ENCODE peak calls at places on chromosomes 3 and 15, in five cellular contexts. T is heart left ventricle, U is psoas muscle, Q is GM23248, E is mucosa of descending colon. X is an unnamed sample. For H3K4me1, the result is how much of the 10 kb centered on the place peaks cover.

GRCh38 chr15:31344824-31345605 is 18.4 kb downstream of the KLF13 start:
- DNase-seq in T (peak), U (peak), Q (peak), E (peak), X (no peak)

GRCh38 chr15:89898628-89899302 is 5.0 kb upstream of the AP3S2 start:
- DNase-seq in T (no peak), U (peak), Q (peak), E (peak), X (no peak)

GRCh38 chr3:72152551-72153476 is 367.9 kb upstream of the PROK2 start:
- DNase-seq in T (peak), U (peak), Q (peak), E (peak), X (peak)

GRCh38 chr3:51946796-51947195 is 4.6 kb downstream of the PARP3 start:
- DNase-seq in T (no peak), U (no peak), Q (no peak), E (no peak), X (no peak)

GRCh38 chr3:88773766-88774165 is 333.7 kb upstream of the EPHA3 start:
- DNase-seq in T (no peak), U (no peak), Q (no peak), E (no peak), X (no peak)

GRCh38 chr3:141498592-141499223 is 11.9 kb downstream of the RASA2 start:
- DNase-seq in T (peak), U (no peak), Q (no peak), E (peak), X (no peak)

GRCh38 chr3:63724987-63725386 is 72.5 kb downstream of the SNTN start:
- DNase-seq in T (no peak), U (no peak), Q (peak), E (no peak), X (no peak)

GRCh38 chr3:172612871-172613678 is 89.8 kb upstream of the TNFSF10 start:
- DNase-seq in T (no peak), U (no peak), Q (no peak), E (no peak), X (no peak)

GRCh38 chr3:180913582-180914404 is 1.3 kb downstream of the FXR1 start:
- DNase-seq in T (no peak), U (no peak), Q (peak), E (no peak), X (no peak)

GRCh38 chr3:111763968-111764367 is 95.1 kb upstream of the PHLDB2 start:
- DNase-seq in T (no peak), U (no peak), Q (peak), E (no peak), X (no peak)

GRCh38 chr3:28322464-28322863 is 26.1 kb upstream of the ZCWPW2 start:
- DNase-seq in T (no peak), U (no peak), Q (peak), E (no peak), X (no peak)

GRCh38 chr3:134857776-134858515 is 62.9 kb downstream of the EPHB1 start:
- DNase-seq in T (no peak), U (no peak), Q (no peak), E (no peak), X (no peak)

GRCh38 chr3:197528190-197528589 is 27.6 kb downstream of the BDH1 start:
- DNase-seq in T (no peak), U (no peak), Q (no peak), E (no peak), X (no peak)

GRCh38 chr15:48324949-48325348 is 6.3 kb upstream of the DUT start:
- DNase-seq in T (no peak), U (no peak), Q (no peak), E (no peak), X (no peak)

GRCh38 chr3:133989931-133990702 is 39.6 kb downstream of the SLCO2A1 start:
- DNase-seq in T (no peak), U (no peak), Q (no peak), E (no peak), X (no peak)

GRCh38 chr3:52058111-52058510 is 1.7 kb upstream of the DUSP7 start:
- DNase-seq in T (no peak), U (no peak), Q (peak), E (no peak), X (no peak)

GRCh38 chr3:99686955-99687612 is 48.7 kb downstream of the COL8A1 start:
- DNase-seq in T (peak), U (peak), Q (peak), E (peak), X (no peak)

GRCh38 chr15:100623301-100623700 is 20.9 kb downstream of the ASB7 start:
- DNase-seq in T (no peak), U (no peak), Q (peak), E (no peak), X (no peak)

GRCh38 chr3:66335671-66336070 is 114.9 kb downstream of the SLC25A26 start:
- DNase-seq in T (no peak), U (no peak), Q (no peak), E (no peak), X (no peak)

GRCh38 chr3:98445949-98446406 is 17.0 kb upstream of the OR5K1 start:
- DNase-seq in T (no peak), U (no peak), Q (no peak), E (no peak), X (no peak)

GRCh38 chr3:27889745-27890144 is 167.6 kb upstream of the EOMES start:
- DNase-seq in T (no peak), U (no peak), Q (no peak), E (no peak), X (no peak)

DNA sequence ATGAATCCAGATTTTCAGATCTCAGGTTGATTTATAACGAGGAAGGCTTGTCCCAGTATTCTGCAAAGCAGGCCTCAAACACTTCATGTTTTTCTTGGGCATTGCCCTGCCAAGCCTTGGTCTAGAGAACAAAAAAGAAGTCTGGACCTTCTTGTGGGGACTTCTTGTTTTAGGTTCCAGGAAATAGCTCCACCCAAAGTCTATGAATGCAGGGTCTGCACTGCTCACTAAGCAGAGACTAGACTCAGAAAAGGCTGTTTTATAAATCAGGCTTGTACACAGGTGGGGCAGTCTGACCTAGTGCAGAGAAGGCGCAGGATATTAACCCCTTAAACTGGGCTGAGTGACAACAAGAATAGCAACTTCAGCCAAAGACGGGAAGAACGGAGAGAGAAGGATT is 44.3 kb downstream of the GLB1 start:
- DNase-seq in T (no peak), U (no peak), Q (no peak), E (no peak), X (no peak)
- H3K4me1 ChIP-seq in T (under half), U (under half), Q (under half), E (under half), X (under half)

DNA sequence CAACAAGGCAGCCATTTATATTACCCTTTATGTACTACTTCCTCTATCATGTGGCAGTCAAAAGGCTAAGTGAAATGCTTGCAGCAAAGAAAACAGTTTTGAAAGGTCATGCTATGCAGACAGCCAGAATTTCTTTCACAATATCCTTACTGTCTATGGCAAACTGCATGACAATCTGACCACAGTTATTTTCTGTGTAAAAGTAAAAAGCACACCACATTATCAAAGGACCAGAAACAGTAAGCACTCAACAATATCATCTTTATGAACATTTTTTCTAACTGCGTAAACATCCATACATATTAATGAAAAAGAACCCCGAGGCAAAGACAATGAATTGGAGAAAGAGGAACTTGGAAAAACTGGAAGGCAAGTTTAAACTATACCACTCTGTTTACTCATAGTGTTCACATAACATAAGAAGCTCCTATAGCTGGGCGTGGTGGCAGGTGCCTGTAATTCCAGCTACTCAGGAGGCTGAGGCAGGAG is 47.9 kb downstream of the PIK3CB start:
- DNase-seq in T (no peak), U (no peak), Q (peak), E (peak), X (no peak)
- H3K4me3 ChIP-seq in T (no peak), U (no peak), Q (no peak), E (no peak), X (no peak)

GRCh38 chr15:85035980-85036379 is 54.3 kb downstream of the PDE8A start:
- DNase-seq in T (no peak), U (no peak), Q (no peak), E (no peak), X (no peak)
- H3K4me1 ChIP-seq in T (under half), U (under half), Q (under half), E (under half), X (under half)

DNA sequence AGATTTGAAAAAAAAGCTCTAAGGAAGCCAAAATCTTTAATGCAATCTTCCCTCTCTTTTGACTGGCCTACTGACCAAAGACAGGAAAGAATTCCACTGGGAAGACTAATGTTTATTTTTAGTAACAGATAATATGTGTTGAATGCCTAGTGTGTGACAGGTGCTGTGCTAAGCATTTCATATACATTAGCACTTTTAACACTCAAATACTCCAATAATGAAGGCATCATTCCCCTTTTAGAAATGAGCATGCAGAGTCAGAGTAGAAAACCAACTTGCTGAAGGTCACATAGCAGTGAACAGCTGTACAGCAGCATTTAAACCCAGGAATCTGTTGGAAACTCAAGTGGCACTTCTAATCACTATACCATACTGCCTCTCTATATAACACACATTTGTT is 170.6 kb downstream of the MINAR1 start:
- DNase-seq in T (no peak), U (no peak), Q (no peak), E (no peak), X (no peak)
- H3K4me3 ChIP-seq in T (no peak), U (no peak), Q (no peak), E (no peak), X (no peak)

GRCh38 chr15:96146711-96147110 is 183.8 kb upstream of the NR2F2 start:
- DNase-seq in T (no peak), U (no peak), Q (peak), E (no peak), X (no peak)

GRCh38 chr15:96150277-96150676 is 180.2 kb upstream of the NR2F2 start:
- DNase-seq in T (no peak), U (no peak), Q (no peak), E (no peak), X (no peak)

GRCh38 chr15:96144734-96145133 is 185.8 kb upstream of the NR2F2 start:
- DNase-seq in T (no peak), U (no peak), Q (no peak), E (no peak), X (no peak)

GRCh38 chr15:96142498-96142897 is 188.0 kb upstream of the NR2F2 start:
- DNase-seq in T (no peak), U (no peak), Q (no peak), E (no peak), X (no peak)

GRCh38 chr15:96147267-96147666 is 183.2 kb upstream of the NR2F2 start:
- DNase-seq in T (no peak), U (no peak), Q (no peak), E (no peak), X (no peak)
- H3K4me1 ChIP-seq in T (under half), U (under half), Q (under half), E (under half), X (under half)

DNA sequence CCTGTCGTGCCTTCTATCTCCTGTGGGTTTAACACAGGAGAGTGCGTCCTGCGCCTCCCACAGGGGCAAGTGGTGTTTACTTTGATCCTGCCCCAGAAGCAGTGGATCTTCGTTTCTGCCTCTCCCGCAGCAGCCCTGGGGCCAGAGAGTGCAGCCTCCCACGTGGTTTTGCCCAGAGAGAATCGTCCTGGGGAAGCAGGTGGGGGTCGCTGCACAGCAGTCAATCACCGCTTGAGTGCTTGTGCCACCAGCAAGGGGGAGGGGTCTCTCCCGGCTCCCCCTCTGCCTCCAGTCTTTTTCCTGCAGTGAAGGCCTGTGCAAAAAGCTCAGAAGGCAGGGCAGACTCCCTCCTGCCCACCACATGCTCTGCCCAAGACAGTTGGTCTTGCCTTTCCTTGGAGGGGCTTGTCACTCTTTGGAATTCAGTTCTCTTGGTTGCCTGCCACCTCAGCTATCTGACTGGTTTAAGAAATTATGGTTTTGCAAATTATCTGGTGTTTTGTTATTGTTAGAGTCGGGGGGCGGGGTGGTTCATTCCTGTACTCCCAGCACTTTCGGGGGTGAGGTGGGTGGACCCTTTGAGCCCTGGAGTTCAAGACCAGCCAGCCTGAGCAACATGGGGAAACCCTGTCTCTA is 26.9 kb downstream of the STOML1 start:
- DNase-seq in T (no peak), U (no peak), Q (peak), E (no peak), X (no peak)
- H3K4me3 ChIP-seq in T (no peak), U (no peak), Q (no peak), E (no peak), X (peak)

X was measured in thoracic aorta.